ENCODE peak calls at places on chromosomes 11 and 22, in ten cellular contexts. C is tibial nerve; W is lower leg skin; P is RWPE1; E is psoas muscle; N is cardiac muscle cell; G is activated CD4-positive, alpha-beta memory T cell treated with anti-CD3 and anti-CD28 coated beads, Interleukin-2, amount 10 ng/mL, durations not matched to agents 7 days and 5 days; M is stomach; V is glomerular endothelial cell; B is stimulated activated CD8-positive, alpha-beta memory T cell treated with anti-CD3 and anti-CD28 coated beads, Interleukin-2, amount 100 ng/mL, for 48 hours. L is an unnamed sample.

GRCh38 chr11:119026970-119027369 is 3.7 kb downstream of the SLC37A4 start:
- DNase-seq in B (no peak), C (no peak), P (no peak), N (no peak), E (no peak), V (no peak), G (no peak), M (no peak), W (no peak), L (no peak)

GRCh38 chr11:74680035-74680671 is 51.1 kb downstream of the CHRDL2 start:
- DNase-seq in C (no peak), W (no peak), E (no peak), N (no peak), P (no peak), M (peak), G (no peak), B (no peak), V (no peak), L (no peak)

GRCh38 chr11:124892750-124893454 is 4.8 kb downstream of the ROBO4 start:
- DNase-seq in C (peak), B (no peak), M (no peak), N (peak), G (no peak), P (no peak), V (no peak), W (no peak), E (no peak), L (no peak)

GRCh38 chr22:49021926-49022815 is 805.5 kb downstream of the BRD1 start:
- DNase-seq in C (no peak), N (no peak), M (no peak), B (no peak), E (no peak), P (no peak), V (no peak), W (no peak), G (no peak), L (no peak)

GRCh38 chr11:8011981-8012444 is 24.9 kb downstream of the EIF3F start:
- DNase-seq in B (no peak), C (no peak), W (no peak), N (peak), V (no peak), G (no peak), E (no peak), P (no peak), M (no peak), L (peak)

GRCh38 chr11:2268911-2269600 is 1.3 kb downstream of the ASCL2 start:
- DNase-seq in G (peak), N (peak), M (peak), P (peak), C (peak), V (no peak), B (peak), E (no peak), W (peak), L (peak)

GRCh38 chr22:18078329-18079041 is 695 bp downstream of the PEX26 start:
- DNase-seq in C (no peak), E (peak), N (peak), G (peak), W (no peak), M (peak), B (peak), P (peak), V (no peak), L (peak)

GRCh38 chr11:127656266-127656879 is 655.8 kb upstream of the KIRREL3 start:
- DNase-seq in V (no peak), B (no peak), W (no peak), P (no peak), E (no peak), M (no peak), G (no peak), N (no peak), C (no peak), L (no peak)

GRCh38 chr11:64535811-64536210 is 55.2 kb upstream of the SLC22A12 start:
- DNase-seq in G (no peak), P (no peak), B (no peak), W (no peak), N (no peak), V (no peak), M (no peak), C (no peak), E (no peak), L (no peak)

GRCh38 chr11:18575361-18575760 is 13.2 kb downstream of the UEVLD start:
- DNase-seq in V (no peak), P (no peak), M (no peak), W (no peak), C (no peak), G (no peak), B (no peak), N (no peak), E (no peak), L (no peak)

GRCh38 chr22:38223289-38223960 is 21.6 kb downstream of the MAFF start:
- DNase-seq in W (no peak), V (no peak), B (no peak), P (no peak), C (no peak), M (no peak), E (no peak), N (no peak), G (no peak), L (no peak)

GRCh38 chr22:49863936-49864335 is 10.3 kb downstream of the ZBED4 start:
- DNase-seq in N (no peak), G (no peak), W (no peak), P (no peak), M (no peak), V (no peak), B (no peak), C (no peak), E (no peak), L (no peak)

GRCh38 chr22:31272522-31273446 is 19.5 kb downstream of the PIK3IP1 start:
- DNase-seq in G (peak), N (peak), E (no peak), W (no peak), M (peak), P (no peak), C (peak), V (no peak), B (no peak), L (peak)

GRCh38 chr11:130213143-130213978 is 53.8 kb downstream of the ST14 start:
- DNase-seq in M (peak), B (peak), E (peak), W (peak), N (peak), G (peak), P (peak), C (peak), V (no peak), L (peak)

GRCh38 chr11:68658661-68659060 is 25.7 kb upstream of the GAL start:
- DNase-seq in M (no peak), B (no peak), G (no peak), P (no peak), W (no peak), E (no peak), N (peak), C (peak), V (no peak), L (no peak)

GRCh38 chr22:42695294-42695693 is 25.4 kb downstream of the A4GALT start:
- DNase-seq in M (no peak), G (no peak), V (no peak), P (no peak), W (no peak), B (no peak), N (no peak), E (peak), C (no peak), L (no peak)

GRCh38 chr11:99638073-99638553 is 617.4 kb downstream of the CNTN5 start:
- DNase-seq in C (no peak), W (no peak), V (no peak), M (no peak), G (no peak), P (no peak), N (no peak), E (no peak), B (no peak), L (no peak)

GRCh38 chr22:28884754-28885375 is 1.5 kb downstream of the ZNRF3 start:
- DNase-seq in E (no peak), B (no peak), P (no peak), V (no peak), W (no peak), C (no peak), M (no peak), N (no peak), G (no peak), L (no peak)

GRCh38 chr22:46574993-46575914 is 37.8 kb upstream of the CELSR1 start:
- DNase-seq in B (no peak), N (peak), V (no peak), M (peak), W (no peak), E (peak), C (peak), G (no peak), P (no peak), L (no peak)

GRCh38 chr11:71252782-71253730 is 679 bp upstream of the SHANK2 start:
- DNase-seq in B (no peak), W (no peak), P (peak), M (peak), G (no peak), C (no peak), N (peak), E (no peak), V (no peak), L (no peak)

GRCh38 chr22:45612940-45613339 is 58.7 kb upstream of the ATXN10 start:
- DNase-seq in N (peak), P (no peak), W (no peak), E (peak), B (no peak), V (no peak), G (no peak), C (no peak), M (no peak), L (no peak)